ENCODE peak calls at places on chromosomes 5 and 9, in nine cellular contexts. M, G, O, W, A, E, Q, P and J are unnamed samples.

GRCh38 chr5:29263836-29264235 is 1929.7 kb upstream of the CDH6 start:
- DNase-seq in M (no peak), G (no peak), O (no peak), W (no peak), A (no peak), E (no peak), Q (no peak), P (no peak), J (no peak)

GRCh38 chr9:137454506-137455360 is 4.4 kb downstream of the NSMF start:
- DNase-seq in M (no peak), G (no peak), O (no peak), W (peak), A (no peak), E (peak), Q (no peak), P (peak), J (peak)

GRCh38 chr5:19855031-19855430 is 133.0 kb downstream of the CDH18 start:
- DNase-seq in M (no peak), G (no peak), O (no peak), W (no peak), A (no peak), E (no peak), Q (peak), P (no peak), J (no peak)

GRCh38 chr5:131671409-131671808 is 36.4 kb upstream of the RAPGEF6 start:
- DNase-seq in M (no peak), G (no peak), O (no peak), W (no peak), A (no peak), E (no peak), Q (no peak), P (no peak), J (peak)

GRCh38 chr9:137128158-137129088 is 10.5 kb upstream of the GRIN1 start:
- DNase-seq in M (no peak), G (peak), O (peak), W (no peak), A (no peak), E (no peak), Q (no peak), P (no peak), J (no peak)

GRCh38 chr5:178267245-178267644 is 34.6 kb upstream of the PHYKPL start:
- DNase-seq in M (no peak), G (no peak), O (no peak), W (no peak), A (no peak), E (no peak), Q (no peak), P (no peak), J (no peak)

GRCh38 chr5:84642795-84643194 is 258.1 kb upstream of the EDIL3 start:
- DNase-seq in M (no peak), G (no peak), O (no peak), W (no peak), A (no peak), E (no peak), Q (peak), P (no peak), J (peak)

GRCh38 chr9:79603222-79603925 is 31.6 kb downstream of the TLE4 start:
- DNase-seq in M (no peak), G (no peak), O (no peak), W (no peak), A (no peak), E (peak), Q (no peak), P (no peak), J (no peak)

GRCh38 chr5:144361406-144361805 is 190.7 kb downstream of the KCTD16 start:
- DNase-seq in M (no peak), G (no peak), O (no peak), W (no peak), A (no peak), E (no peak), Q (no peak), P (no peak), J (no peak)

GRCh38 chr5:759781-760362 is 24.7 kb downstream of the ZDHHC11B start:
- DNase-seq in M (peak), G (no peak), O (no peak), W (peak), A (peak), E (no peak), Q (no peak), P (no peak), J (no peak)

GRCh38 chr5:142145106-142145900 is 36.7 kb downstream of the NDFIP1 start:
- DNase-seq in M (peak), G (peak), O (peak), W (peak), A (no peak), E (peak), Q (peak), P (peak), J (peak)

GRCh38 chr5:78972654-78973428 is 12.3 kb downstream of the ARSB start:
- DNase-seq in M (no peak), G (no peak), O (no peak), W (peak), A (no peak), E (peak), Q (peak), P (no peak), J (peak)

GRCh38 chr5:176806137-176806536 is 4.2 kb upstream of the UNC5A start:
- DNase-seq in M (no peak), G (no peak), O (peak), W (no peak), A (no peak), E (no peak), Q (peak), P (no peak), J (peak)

GRCh38 chr5:84292788-84293653 is 91.7 kb downstream of the EDIL3 start:
- DNase-seq in M (no peak), G (no peak), O (peak), W (no peak), A (no peak), E (no peak), Q (no peak), P (no peak), J (no peak)

GRCh38 chr5:42301349-42301748 is 121.9 kb upstream of the GHR start:
- DNase-seq in M (no peak), G (no peak), O (no peak), W (no peak), A (no peak), E (peak), Q (peak), P (no peak), J (peak)

GRCh38 chr9:9752722-9753121 is 860.1 kb downstream of the PTPRD start:
- DNase-seq in M (no peak), G (no peak), O (no peak), W (peak), A (no peak), E (no peak), Q (no peak), P (no peak), J (peak)

GRCh38 chr9:27489087-27489876 is 34.8 kb upstream of the IFNK start:
- DNase-seq in M (no peak), G (no peak), O (no peak), W (no peak), A (no peak), E (no peak), Q (no peak), P (no peak), J (no peak)

GRCh38 chr5:148209151-148209550 is 6.3 kb downstream of the SPINK6 start:
- DNase-seq in M (no peak), G (no peak), O (no peak), W (no peak), A (no peak), E (no peak), Q (no peak), P (no peak), J (no peak)

DNA sequence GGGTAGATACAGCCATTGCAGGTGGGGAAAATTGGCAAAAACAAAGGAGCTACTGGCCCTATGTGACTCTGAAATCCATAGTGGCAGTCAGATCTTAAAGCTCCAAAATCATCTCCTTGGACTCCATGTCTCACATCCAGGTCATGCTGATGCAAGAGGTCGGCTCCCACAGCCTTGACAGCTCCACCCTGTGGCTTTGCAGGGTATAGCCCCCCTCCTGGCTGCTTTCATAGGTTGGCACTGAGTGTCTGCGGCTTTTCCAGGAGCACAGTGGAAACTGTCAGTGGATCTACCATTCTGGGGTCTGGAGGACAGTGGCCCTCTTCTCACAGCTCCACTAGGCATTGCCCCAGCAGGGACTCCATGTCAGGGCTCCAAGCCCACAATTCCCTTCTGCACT is 1190.1 kb downstream of the CDH12 start:
- DNase-seq in M (no peak), G (peak), O (peak), W (no peak), A (no peak), E (no peak), Q (no peak), P (no peak), J (no peak)
- TF ChIP-seq CTCF in M (no peak), G (no peak), O (peak), W (no peak), A (no peak), E (no peak), Q (peak), P (no peak), J (no peak)

GRCh38 chr5:76166886-76167576 is 83.8 kb downstream of the SV2C start:
- DNase-seq in M (no peak), G (no peak), O (no peak), W (no peak), A (no peak), E (no peak), Q (no peak), P (no peak), J (no peak)
- TF ChIP-seq CTCF in M (no peak), G (no peak), O (no peak), W (no peak), A (no peak), E (no peak), Q (no peak), P (no peak), J (no peak)

GRCh38 chr5:173045481-173045880 is 10.7 kb upstream of the CREBRF start:
- DNase-seq in M (no peak), G (no peak), O (no peak), W (no peak), A (peak), E (no peak), Q (no peak), P (no peak), J (no peak)
- TF ChIP-seq CTCF in M (no peak), G (no peak), O (no peak), W (no peak), A (no peak), E (no peak), Q (no peak), P (no peak), J (no peak)

DNA sequence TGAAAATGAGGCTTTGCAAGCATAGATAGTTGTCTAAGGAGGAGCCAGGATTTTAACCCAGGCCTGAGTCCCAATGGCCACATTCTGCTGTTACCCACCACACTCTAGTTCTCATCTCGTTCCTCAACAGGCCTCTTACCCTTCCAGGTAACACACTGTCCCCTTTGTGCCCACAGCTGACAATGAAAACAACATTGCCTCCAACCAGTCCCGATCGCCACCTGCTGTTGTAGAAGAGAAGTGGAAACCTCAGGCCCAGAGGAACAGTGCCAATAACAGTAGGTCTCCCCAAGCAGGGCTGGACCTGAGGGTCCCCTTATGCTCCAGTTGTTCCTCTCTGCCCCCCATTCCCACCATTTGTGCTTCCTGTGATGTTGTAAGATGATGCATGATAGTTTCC is 30.4 kb downstream of the AMBP start:
- DNase-seq in M (no peak), G (no peak), O (peak), W (peak), A (peak), E (peak), Q (peak), P (no peak), J (no peak)
- TF ChIP-seq CTCF in M (no peak), G (no peak), O (no peak), W (peak), A (peak), E (peak), Q (peak), P (no peak), J (peak)

GRCh38 chr5:167919268-167919560 is 372.2 kb upstream of the WWC1 start:
- DNase-seq in M (no peak), G (no peak), O (no peak), W (no peak), A (no peak), E (no peak), Q (no peak), P (no peak), J (no peak)
- TF ChIP-seq CTCF in M (no peak), G (no peak), O (no peak), W (no peak), A (no peak), E (no peak), Q (no peak), P (no peak), J (no peak)

GRCh38 chr5:90861843-90862586 is 303.4 kb downstream of the ADGRV1 start:
- DNase-seq in M (no peak), G (no peak), O (no peak), W (no peak), A (no peak), E (no peak), Q (no peak), P (no peak), J (no peak)
- TF ChIP-seq CTCF in M (no peak), G (no peak), O (no peak), W (no peak), A (peak), E (no peak), Q (peak), P (no peak), J (no peak)